ENCODE peak calls at places on chromosomes 6 and 20, in five cellular contexts. One of them, this sample, is unnamed.

GRCh38 chr6:125853740-125854139 is 63.0 kb downstream of the NCOA7 start:
- DNase-seq in BJ: no peak
- DNase-seq in NCI-H1092: no peak
- DNase-seq in RWPE2: no peak
- DNase-seq in cardiac fibroblast: peak; percentile 36
- DNase-seq in this sample: no peak

GRCh38 chr20:2219481-2220006 is 76.3 kb upstream of the TGM3 start:
- DNase-seq in BJ: no peak
- DNase-seq in NCI-H1092: no peak
- DNase-seq in RWPE2: no peak
- DNase-seq in cardiac fibroblast: no peak
- DNase-seq in this sample: no peak

GRCh38 chr20:37567331-37567665 is 39.6 kb upstream of the BLCAP start:
- DNase-seq in BJ: no peak
- DNase-seq in NCI-H1092: peak; percentile 43
- DNase-seq in RWPE2: peak; percentile 54
- DNase-seq in cardiac fibroblast: no peak
- DNase-seq in this sample: no peak

GRCh38 chr6:20805027-20805426 is 270.8 kb downstream of the CDKAL1 start:
- DNase-seq in BJ: no peak
- DNase-seq in NCI-H1092: no peak
- DNase-seq in RWPE2: no peak
- DNase-seq in cardiac fibroblast: no peak
- DNase-seq in this sample: no peak

GRCh38 chr20:45229264-45230056 is 8.3 kb downstream of the SEMG2 start:
- DNase-seq in BJ: no peak
- DNase-seq in NCI-H1092: no peak
- DNase-seq in RWPE2: no peak
- DNase-seq in cardiac fibroblast: peak; percentile 7
- DNase-seq in this sample: no peak

GRCh38 chr6:14799928-14800327 is 445.9 kb upstream of the JARID2 start:
- DNase-seq in BJ: no peak
- DNase-seq in NCI-H1092: no peak
- DNase-seq in RWPE2: no peak
- DNase-seq in cardiac fibroblast: peak; percentile 94
- DNase-seq in this sample: no peak

GRCh38 chr6:87832025-87832825 is 130.2 kb upstream of the AKIRIN2 start:
- DNase-seq in BJ: no peak
- DNase-seq in NCI-H1092: no peak
- DNase-seq in RWPE2: no peak
- DNase-seq in cardiac fibroblast: peak; percentile 29
- DNase-seq in this sample: no peak

GRCh38 chr20:3887870-3888614 is 1.1 kb upstream of the PANK2 start:
- DNase-seq in BJ: no peak
- DNase-seq in NCI-H1092: no peak
- DNase-seq in RWPE2: no peak
- DNase-seq in cardiac fibroblast: peak; percentile 47
- DNase-seq in this sample: no peak

GRCh38 chr20:44848254-44849015 is 37.1 kb upstream of the YWHAB start:
- DNase-seq in BJ: no peak
- DNase-seq in NCI-H1092: no peak
- DNase-seq in RWPE2: no peak
- DNase-seq in cardiac fibroblast: no peak
- DNase-seq in this sample: no peak

GRCh38 chr6:159578629-159579028 is 114.4 kb downstream of the SOD2 start:
- DNase-seq in BJ: no peak
- DNase-seq in NCI-H1092: no peak
- DNase-seq in RWPE2: no peak
- DNase-seq in cardiac fibroblast: no peak
- DNase-seq in this sample: no peak

GRCh38 chr6:149856256-149856994 is 7.7 kb downstream of the LRP11 start:
- DNase-seq in BJ: no peak
- DNase-seq in NCI-H1092: no peak
- DNase-seq in RWPE2: no peak
- DNase-seq in cardiac fibroblast: no peak
- DNase-seq in this sample: no peak

GRCh38 chr6:170174771-170175643 is 115.9 kb downstream of the DLL1 start:
- DNase-seq in BJ: no peak
- DNase-seq in NCI-H1092: no peak
- DNase-seq in RWPE2: no peak
- DNase-seq in cardiac fibroblast: no peak
- DNase-seq in this sample: no peak

GRCh38 chr6:138568997-138569396 is 69.7 kb upstream of the NHSL1 start:
- DNase-seq in BJ: no peak
- DNase-seq in NCI-H1092: no peak
- DNase-seq in RWPE2: no peak
- DNase-seq in cardiac fibroblast: no peak
- DNase-seq in this sample: no peak

GRCh38 chr6:110714143-110714542 is 101.1 kb downstream of the CDK19 start:
- DNase-seq in BJ: no peak
- DNase-seq in NCI-H1092: no peak
- DNase-seq in RWPE2: no peak
- DNase-seq in cardiac fibroblast: no peak
- DNase-seq in this sample: no peak

GRCh38 chr6:142605922-142606321 is 304.1 kb downstream of the ADGRG6 start:
- DNase-seq in BJ: peak; percentile 14
- DNase-seq in NCI-H1092: no peak
- DNase-seq in RWPE2: no peak
- DNase-seq in cardiac fibroblast: peak; percentile 31
- DNase-seq in this sample: no peak

GRCh38 chr6:75101896-75102680 is 103.8 kb downstream of the COL12A1 start:
- DNase-seq in BJ: peak; percentile 31
- DNase-seq in NCI-H1092: no peak
- DNase-seq in RWPE2: no peak
- DNase-seq in cardiac fibroblast: peak; percentile 75
- DNase-seq in this sample: no peak

GRCh38 chr6:118283759-118284158 is 264.3 kb upstream of the PLN start:
- DNase-seq in BJ: peak; percentile 6
- DNase-seq in NCI-H1092: peak; percentile 63
- DNase-seq in RWPE2: no peak
- DNase-seq in cardiac fibroblast: peak; percentile 77
- DNase-seq in this sample: peak; percentile 51

GRCh38 chr6:27765028-27765427 is 147.2 kb downstream of the OR2B2 start:
- DNase-seq in BJ: no peak
- DNase-seq in NCI-H1092: no peak
- DNase-seq in RWPE2: no peak
- DNase-seq in cardiac fibroblast: no peak
- DNase-seq in this sample: no peak

GRCh38 chr6:96898241-96898851 is 655 bp upstream of the NDUFAF4 start:
- DNase-seq in BJ: peak; percentile 1
- DNase-seq in NCI-H1092: no peak
- DNase-seq in RWPE2: no peak
- DNase-seq in cardiac fibroblast: peak; percentile 40
- DNase-seq in this sample: no peak

GRCh38 chr6:123829302-123829953 is 25.8 kb downstream of the NKAIN2 start:
- DNase-seq in BJ: no peak
- DNase-seq in NCI-H1092: no peak
- DNase-seq in RWPE2: no peak
- DNase-seq in cardiac fibroblast: peak; percentile 58
- DNase-seq in this sample: no peak

GRCh38 chr6:11748591-11748990 is 30.0 kb downstream of the ADTRP start:
- DNase-seq in BJ: no peak
- DNase-seq in NCI-H1092: no peak
- DNase-seq in RWPE2: no peak
- DNase-seq in cardiac fibroblast: no peak
- DNase-seq in this sample: no peak

GRCh38 chr6:3041606-3042005 is 26.7 kb upstream of the RIPK1 start:
- DNase-seq in BJ: no peak
- DNase-seq in NCI-H1092: no peak
- DNase-seq in RWPE2: no peak
- DNase-seq in cardiac fibroblast: no peak
- DNase-seq in this sample: no peak

GRCh38 chr6:99287523-99287922 is 62.0 kb downstream of the FAXC start:
- DNase-seq in BJ: no peak
- DNase-seq in NCI-H1092: no peak
- DNase-seq in RWPE2: no peak
- DNase-seq in cardiac fibroblast: no peak
- DNase-seq in this sample: no peak

GRCh38 chr6:26344658-26345057 is 20.3 kb upstream of the BTN3A2 start:
- DNase-seq in BJ: no peak
- DNase-seq in NCI-H1092: no peak
- DNase-seq in RWPE2: no peak
- DNase-seq in cardiac fibroblast: no peak
- DNase-seq in this sample: no peak

GRCh38 chr6:48550607-48551006 is 439.6 kb upstream of the PTCHD4 start:
- DNase-seq in BJ: no peak
- DNase-seq in NCI-H1092: no peak
- DNase-seq in RWPE2: no peak
- DNase-seq in cardiac fibroblast: no peak
- DNase-seq in this sample: no peak

GRCh38 chr6:31287621-31288020 is 15.7 kb upstream of the HLA-C start:
- DNase-seq in BJ: no peak
- DNase-seq in NCI-H1092: no peak
- DNase-seq in RWPE2: no peak
- DNase-seq in cardiac fibroblast: no peak
- DNase-seq in this sample: no peak

GRCh38 chr6:28943557-28944411 is 20.0 kb upstream of the TRIM27 start:
- DNase-seq in BJ: no peak
- DNase-seq in NCI-H1092: peak; percentile 4
- DNase-seq in RWPE2: no peak
- DNase-seq in cardiac fibroblast: peak; percentile 82
- DNase-seq in this sample: peak; percentile 75

GRCh38 chr20:62367136-62367482 is at the start of gene LAMA5:
- DNase-seq in BJ: no peak
- DNase-seq in NCI-H1092: no peak
- DNase-seq in RWPE2: peak; percentile 88
- DNase-seq in cardiac fibroblast: peak; percentile 43
- DNase-seq in this sample: no peak

GRCh38 chr6:139553916-139554315 is 179.5 kb upstream of the CITED2 start:
- DNase-seq in BJ: no peak
- DNase-seq in NCI-H1092: no peak
- DNase-seq in RWPE2: no peak
- DNase-seq in cardiac fibroblast: no peak
- DNase-seq in this sample: no peak

GRCh38 chr6:161038229-161039003 is 46.8 kb downstream of the MAP3K4 start:
- DNase-seq in BJ: peak; percentile 94
- DNase-seq in NCI-H1092: no peak
- DNase-seq in RWPE2: peak; percentile 75
- DNase-seq in cardiac fibroblast: peak; percentile 70
- DNase-seq in this sample: no peak

GRCh38 chr6:78561015-78561414 is 306.3 kb upstream of the IRAK1BP1 start:
- DNase-seq in BJ: no peak
- DNase-seq in NCI-H1092: no peak
- DNase-seq in RWPE2: no peak
- DNase-seq in cardiac fibroblast: no peak
- DNase-seq in this sample: no peak

GRCh38 chr20:47502271-47502730 is 614 bp downstream of the NCOA3 start:
- DNase-seq in BJ: no peak
- DNase-seq in NCI-H1092: no peak
- DNase-seq in RWPE2: no peak
- DNase-seq in cardiac fibroblast: peak; percentile 22
- DNase-seq in this sample: peak; percentile 51

GRCh38 chr6:100850174-100850573 is 31.0 kb downstream of the ASCC3 start:
- DNase-seq in BJ: no peak
- DNase-seq in NCI-H1092: no peak
- DNase-seq in RWPE2: no peak
- DNase-seq in cardiac fibroblast: no peak
- DNase-seq in this sample: no peak

GRCh38 chr6:98946877-98947410 is 802 bp downstream of the FBXL4 start:
- DNase-seq in BJ: no peak
- DNase-seq in NCI-H1092: peak; percentile 28
- DNase-seq in RWPE2: no peak
- DNase-seq in cardiac fibroblast: peak; percentile 6
- DNase-seq in this sample: no peak